ENCODE peak calls at places on chromosomes 1 and 21, in seven cellular contexts. J is fibroblast of lung, E is PC-9, X is neural progenitor cell, W is GM23248, G is astrocyte, R is PC-3. P is an unnamed sample.

GRCh38 chr1:17632541-17633193 is 93.2 kb downstream of the ARHGEF10L start:
- DNase-seq in J (peak), E (no peak), X (no peak), W (peak), G (peak), R (peak), P (no peak)

GRCh38 chr1:78840447-78841251 is 165.9 kb downstream of the ADGRL4 start:
- DNase-seq in J (peak), E (no peak), X (peak), W (peak), G (peak), R (peak), P (peak)

GRCh38 chr1:21927531-21928237 is 9.4 kb downstream of the HSPG2 start:
- DNase-seq in J (peak), E (no peak), X (no peak), W (peak), G (no peak), R (no peak), P (no peak)

GRCh38 chr1:29465755-29466154 is 229.4 kb downstream of the PTPRU start:
- DNase-seq in J (peak), E (no peak), X (peak), W (peak), G (peak), R (peak), P (peak)

GRCh38 chr1:236489710-236490377 is 33.9 kb upstream of the LGALS8 start:
- DNase-seq in J (peak), E (no peak), X (peak), W (peak), G (peak), R (peak), P (peak)

GRCh38 chr1:62952596-62952995 is 168.7 kb downstream of the ATG4C start:
- DNase-seq in J (no peak), E (no peak), X (no peak), W (no peak), G (no peak), R (no peak), P (no peak)

GRCh38 chr21:38170283-38170682 is 86.5 kb upstream of the KCNJ15 start:
- DNase-seq in J (peak), E (no peak), X (peak), W (peak), G (no peak), R (peak), P (no peak)

GRCh38 chr1:201693019-201693372 is 136.0 kb upstream of the IPO9 start:
- DNase-seq in J (no peak), E (no peak), X (no peak), W (no peak), G (no peak), R (no peak), P (no peak)

GRCh38 chr1:63817152-63817667 is 43.4 kb downstream of the ROR1 start:
- DNase-seq in J (peak), E (no peak), X (no peak), W (peak), G (peak), R (peak), P (peak)

GRCh38 chr21:21997390-21998333 is 999.5 kb downstream of the NCAM2 start:
- DNase-seq in J (no peak), E (no peak), X (no peak), W (no peak), G (no peak), R (no peak), P (peak)

GRCh38 chr1:42999308-42999707 is 40.6 kb upstream of the SLC2A1 start:
- DNase-seq in J (no peak), E (no peak), X (no peak), W (peak), G (peak), R (peak), P (no peak)

GRCh38 chr1:7659514-7659913 is 111.6 kb upstream of the VAMP3 start:
- DNase-seq in J (no peak), E (no peak), X (no peak), W (no peak), G (no peak), R (no peak), P (no peak)

GRCh38 chr1:2803931-2804627 is 2.6 kb upstream of the TTC34 start:
- DNase-seq in J (no peak), E (no peak), X (no peak), W (no peak), G (no peak), R (no peak), P (no peak)
- TF ChIP-seq EZH2 in J (no peak), E (peak), X (no peak), W (no peak), G (no peak), R (no peak), P (no peak)

DNA sequence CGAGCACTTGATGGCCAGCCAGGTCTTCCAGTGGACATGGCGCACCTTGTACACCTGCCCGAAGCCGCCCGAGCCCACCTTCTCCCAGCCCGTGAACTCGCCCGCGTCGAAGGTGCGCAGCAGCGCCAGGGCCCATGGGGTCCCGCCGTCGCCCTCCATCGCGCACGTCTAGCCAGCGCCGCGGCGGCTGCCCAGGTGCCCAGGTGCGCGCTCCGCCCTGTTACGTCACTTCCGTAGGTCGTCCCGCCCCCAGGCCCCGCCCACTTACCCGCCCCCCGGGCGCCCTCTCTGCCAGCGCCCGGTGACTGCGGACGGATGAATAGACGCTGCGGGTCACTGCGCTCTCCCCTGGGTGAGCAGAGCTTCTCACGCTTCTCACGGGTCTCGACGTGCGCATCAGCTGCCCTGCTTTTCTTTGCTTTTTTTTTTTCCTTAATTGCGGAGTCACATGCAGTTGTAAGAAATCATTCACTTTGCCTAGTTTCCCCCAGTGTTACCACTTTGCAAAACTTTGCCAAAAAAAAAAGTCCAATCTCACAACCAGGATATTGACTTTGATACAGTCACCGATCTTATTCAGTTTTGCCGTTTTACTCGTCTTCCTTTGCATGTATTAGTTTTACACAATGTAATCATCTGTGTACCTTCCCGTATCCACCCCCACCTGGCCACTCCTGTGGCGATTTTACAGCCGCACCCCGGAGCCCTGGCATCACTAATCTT is at the start of gene RIPK4:
- DNase-seq in J (no peak), E (peak), X (peak), W (peak), G (no peak), R (peak), P (peak)
- TF ChIP-seq EZH2 in J (peak), E (no peak), X (peak), W (no peak), G (no peak), R (no peak), P (no peak)

DNA sequence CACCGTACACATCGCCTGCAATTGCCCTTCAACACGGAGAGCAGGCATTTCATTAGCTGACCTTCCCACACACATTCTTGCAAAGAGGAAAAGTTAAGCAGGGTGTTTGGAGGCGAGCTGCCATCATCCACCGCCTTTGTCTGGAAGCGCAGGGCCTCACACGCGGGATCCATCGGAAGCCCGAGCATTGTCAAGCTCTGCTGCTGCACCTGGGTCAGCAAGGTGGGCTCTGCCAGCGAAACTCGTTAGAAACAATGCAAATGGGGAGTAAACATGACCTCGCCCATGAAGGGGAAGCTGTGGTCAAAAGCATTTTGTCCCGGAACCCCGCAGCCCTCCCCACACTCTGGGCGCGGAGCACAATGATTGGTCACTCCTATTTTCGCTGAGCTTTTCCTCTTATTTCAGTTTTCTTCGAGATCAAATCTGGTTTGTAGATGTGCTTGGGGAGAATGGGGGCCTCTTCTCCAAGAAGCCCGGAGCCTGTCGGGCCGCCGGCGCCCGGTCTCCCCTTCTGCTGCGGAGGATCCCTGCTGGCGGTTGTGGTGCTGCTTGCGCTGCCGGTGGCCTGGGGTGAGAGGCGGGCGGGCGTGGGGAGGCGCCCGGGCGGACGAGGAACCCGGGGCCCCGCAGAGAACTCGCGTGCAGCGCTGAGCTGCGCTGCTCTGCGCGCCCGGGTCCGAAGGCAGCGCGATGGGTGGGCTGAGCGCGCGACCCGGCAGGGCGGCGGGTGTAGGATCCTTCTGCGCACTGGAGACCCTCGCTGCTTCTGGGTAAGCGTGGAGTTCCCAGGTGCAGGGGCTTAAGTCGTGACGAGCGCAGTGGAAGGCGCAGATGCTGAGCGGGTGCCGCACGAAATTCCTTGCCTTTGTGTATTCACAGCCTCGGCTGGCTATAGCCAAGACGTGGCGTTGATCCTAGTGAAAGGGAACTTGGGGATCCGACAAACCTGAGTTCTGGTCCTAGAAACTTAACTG is at the start of gene CR1:
- DNase-seq in J (no peak), E (no peak), X (peak), W (peak), G (peak), R (no peak), P (no peak)
- TF ChIP-seq EZH2 in J (peak), E (no peak), X (peak), W (peak), G (peak), R (no peak), P (peak)

GRCh38 chr21:45332415-45332814 is 44.7 kb upstream of the POFUT2 start:
- DNase-seq in J (no peak), E (no peak), X (no peak), W (no peak), G (no peak), R (no peak), P (no peak)
- TF ChIP-seq EZH2 in J (no peak), E (no peak), X (no peak), W (no peak), G (no peak), R (no peak), P (no peak)